ENCODE peak calls at places on chromosomes 1 and 21, in eight cellular contexts. J is GM23338; C is heart left ventricle; K is adrenal gland; G is A549; I is tibial nerve; S is left ventricle myocardium inferior; P is CD4-positive, CD25-positive, alpha-beta regulatory T cell. R is an unnamed sample.

GRCh38 chr1:8379513-8380186 is 61.7 kb downstream of the SLC45A1 start:
- DNase-seq in J (peak; percentile 33), C (no peak), K (no peak), G (no peak), I (no peak), S (no peak), P (no peak), R (no peak)

GRCh38 chr21:21324297-21324696 is 326.1 kb downstream of the NCAM2 start:
- DNase-seq in J (peak; percentile 60), C (no peak), K (no peak), G (no peak), I (no peak), S (no peak), P (no peak), R (no peak)

GRCh38 chr1:146034976-146035469 is 13.5 kb upstream of the HJV start:
- DNase-seq in J (peak; percentile 64), C (no peak), K (no peak), G (peak; percentile 80), I (no peak), S (no peak), P (no peak), R (no peak)

GRCh38 chr1:30302808-30303310 is 420.5 kb downstream of the MATN1 start:
- DNase-seq in J (no peak), C (no peak), K (no peak), G (no peak), I (no peak), S (no peak), P (no peak), R (no peak)

GRCh38 chr1:213281610-213282316 is 230.7 kb downstream of the RPS6KC1 start:
- DNase-seq in J (peak; percentile 41), C (no peak), K (no peak), G (no peak), I (no peak), S (no peak), P (no peak), R (no peak)

GRCh38 chr21:29144736-29145353 is 14.4 kb downstream of the MAP3K7CL start:
- DNase-seq in J (no peak), C (no peak), K (no peak), G (no peak), I (no peak), S (no peak), P (no peak), R (peak; percentile 9)

GRCh38 chr1:32372149-32372756 is 9.9 kb downstream of the TSSK3 start:
- DNase-seq in J (no peak), C (no peak), K (no peak), G (no peak), I (no peak), S (no peak), P (peak; percentile 55), R (no peak)

GRCh38 chr1:201696217-201696761 is 132.7 kb upstream of the IPO9 start:
- DNase-seq in J (no peak), C (peak; percentile 81), K (peak; percentile 69), G (no peak), I (peak; percentile 90), S (peak; percentile 92), P (no peak), R (peak; percentile 84)

GRCh38 chr1:237031480-237031879 is 10.5 kb upstream of the RYR2 start:
- DNase-seq in J (no peak), C (no peak), K (no peak), G (no peak), I (no peak), S (no peak), P (no peak), R (no peak)

GRCh38 chr1:1433804-1434130 is 1.7 kb upstream of the VWA1 start:
- DNase-seq in J (no peak), C (peak; percentile 60), K (no peak), G (no peak), I (no peak), S (no peak), P (no peak), R (no peak)

GRCh38 chr21:26072891-26073615 is 97.5 kb downstream of the APP start:
- DNase-seq in J (no peak), C (no peak), K (no peak), G (no peak), I (no peak), S (no peak), P (no peak), R (no peak)

GRCh38 chr1:224563666-224564065 is 52.5 kb upstream of the CNIH3 start:
- DNase-seq in J (no peak), C (no peak), K (no peak), G (no peak), I (no peak), S (no peak), P (no peak), R (no peak)

GRCh38 chr1:221729771-221730170 is 12.1 kb downstream of the DUSP10 start:
- DNase-seq in J (no peak), C (no peak), K (no peak), G (no peak), I (no peak), S (no peak), P (no peak), R (no peak)

GRCh38 chr1:15698201-15698600 is 14.1 kb downstream of the PLEKHM2 start:
- DNase-seq in J (no peak), C (no peak), K (no peak), G (no peak), I (no peak), S (no peak), P (no peak), R (no peak)

GRCh38 chr1:51520700-51521248 is 1.7 kb upstream of the EPS15 start:
- DNase-seq in J (no peak), C (no peak), K (no peak), G (no peak), I (no peak), S (no peak), P (peak; percentile 77), R (no peak)

GRCh38 chr1:53370369-53370961 is 42.6 kb upstream of the LRP8 start:
- DNase-seq in J (no peak), C (peak; percentile 1), K (peak; percentile 7), G (no peak), I (no peak), S (no peak), P (no peak), R (peak; percentile 39)

GRCh38 chr1:172745014-172745413 is 86.1 kb downstream of the FASLG start:
- DNase-seq in J (peak; percentile 77), C (no peak), K (peak; percentile 30), G (peak; percentile 79), I (peak; percentile 77), S (no peak), P (peak; percentile 61), R (peak; percentile 53)

DNA sequence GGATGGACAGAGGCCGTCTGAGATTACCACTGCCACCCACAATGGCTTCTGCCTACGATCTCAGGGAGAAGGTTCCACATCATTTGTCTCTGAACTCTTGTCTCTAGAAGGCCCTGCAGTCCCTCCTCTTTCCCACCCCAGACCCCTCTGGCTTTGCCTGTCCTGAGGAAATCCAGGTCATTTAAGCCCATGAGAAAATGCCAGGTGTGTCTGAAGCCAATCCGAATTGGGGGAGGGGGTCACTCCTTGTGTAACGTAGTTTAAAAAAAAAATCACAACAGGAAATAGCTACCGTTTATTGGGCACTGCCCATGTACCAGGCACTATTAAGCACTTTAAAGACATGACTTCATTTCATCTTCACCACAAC is 7.5 kb upstream of the MYOM3 start:
- DNase-seq in J (no peak), C (no peak), K (no peak), G (no peak), I (no peak), S (no peak), P (no peak), R (no peak)
- H3K4me3 ChIP-seq in J (no peak overlapping the region), C (no peak overlapping the region), K (no peak overlapping the region), G (no peak overlapping the region), I (no peak overlapping the region), S (no peak overlapping the region), P (no peak overlapping the region), R (no peak overlapping the region)

DNA sequence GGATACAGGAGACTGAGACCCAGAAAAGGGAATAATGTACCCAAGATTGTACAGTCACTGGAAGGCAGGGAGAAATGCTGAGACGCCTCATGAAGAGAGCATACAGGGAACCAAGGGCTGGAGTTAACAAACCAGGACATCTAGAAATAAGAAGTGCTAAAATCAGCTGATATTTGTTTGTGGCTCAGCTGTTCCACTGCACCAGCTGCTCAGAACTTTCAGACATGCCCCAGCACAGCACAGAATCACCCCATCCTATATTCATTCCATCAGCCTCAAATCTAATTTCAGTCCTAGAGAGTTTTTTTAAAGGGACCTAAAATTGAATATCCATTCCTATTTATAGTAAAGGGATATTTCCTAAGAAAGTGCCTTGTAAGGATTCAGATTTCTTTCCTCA is 60.2 kb downstream of the DAB1 start:
- DNase-seq in J (no peak), C (no peak), K (no peak), G (no peak), I (no peak), S (no peak), P (no peak), R (no peak)
- H3K4me1 ChIP-seq in J (no peaks in the 10 kb centered on the region), C (peaks cover 8% of the 10 kb centered on the region), K (no peaks in the 10 kb centered on the region), G (no peaks in the 10 kb centered on the region), I (no peaks in the 10 kb centered on the region), S (peaks cover 39% of the 10 kb centered on the region), P (no peaks in the 10 kb centered on the region), R (no peaks in the 10 kb centered on the region)

GRCh38 chr21:46100020-46100419 is 2.1 kb downstream of the COL6A2 start:
- DNase-seq in J (no peak), C (no peak), K (no peak), G (no peak), I (peak; percentile 3), S (no peak), P (no peak), R (no peak)
- H3K4me3 ChIP-seq in J (peak overlapping the region; percentile 66), C (peak overlapping the region; percentile 89), K (no peak overlapping the region), G (no peak overlapping the region), I (peak overlapping the region; percentile 78), S (peak overlapping the region; percentile 85), P (no peak overlapping the region), R (no peak overlapping the region)

GRCh38 chr1:94980049-94980908 is 53.4 kb upstream of the CNN3 start:
- DNase-seq in J (no peak), C (no peak), K (no peak), G (no peak), I (no peak), S (no peak), P (no peak), R (no peak)

GRCh38 chr1:94980909-94981252 is 54.0 kb upstream of the CNN3 start:
- DNase-seq in J (no peak), C (no peak), K (no peak), G (no peak), I (no peak), S (no peak), P (no peak), R (no peak)

GRCh38 chr1:94981574-94981973 is 54.7 kb upstream of the CNN3 start:
- DNase-seq in J (no peak), C (no peak), K (no peak), G (no peak), I (no peak), S (no peak), P (no peak), R (no peak)

GRCh38 chr1:94982403-94982802 is 55.5 kb upstream of the CNN3 start:
- DNase-seq in J (no peak), C (no peak), K (no peak), G (no peak), I (no peak), S (no peak), P (no peak), R (no peak)

DNA sequence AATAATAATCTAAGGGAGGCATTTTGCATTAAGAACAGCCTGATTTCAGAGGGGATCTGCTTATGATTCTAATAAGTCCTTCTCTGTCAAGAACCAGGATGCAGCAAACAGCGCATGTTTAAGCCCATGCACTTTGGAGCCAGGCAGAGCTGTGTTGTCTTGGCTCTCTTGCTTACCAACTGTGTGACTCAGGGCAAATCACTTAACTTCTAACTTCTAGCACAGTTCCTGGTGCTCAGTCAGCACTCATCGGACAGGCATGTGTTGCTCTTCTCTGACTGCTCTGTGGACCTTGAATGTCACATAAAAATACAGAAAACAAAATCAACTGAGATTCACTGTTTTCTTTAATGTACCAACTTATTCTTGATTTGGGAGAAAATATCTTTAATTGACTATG is 56.4 kb upstream of the CNN3 start:
- DNase-seq in J (no peak), C (no peak), K (peak; percentile 48), G (peak; percentile 18), I (no peak), S (no peak), P (no peak), R (peak; percentile 47)
- H3K4me1 ChIP-seq in J (no peaks in the 10 kb centered on the region), C (peaks cover 32% of the 10 kb centered on the region), K (peaks cover 29% of the 10 kb centered on the region), G (no peaks in the 10 kb centered on the region), I (peaks cover 40% of the 10 kb centered on the region), S (peaks cover 53% of the 10 kb centered on the region), P (no peaks in the 10 kb centered on the region), R (peaks cover 18% of the 10 kb centered on the region)

R was measured in SJSA1.